ENCODE peak calls at places on chromosomes 6 and 20, in eight cellular contexts. P is lung, J is psoas muscle, F is heart left ventricle, D is prostate gland, I is brain microvascular endothelial cell, R is fibroblast of lung, T is hepatocyte. C is an unnamed sample.

GRCh38 chr6:144006731-144007454 is 1.2 kb downstream of the PLAGL1 start:
- DNase-seq in J (peak; percentile 16), T (peak; percentile 50), R (peak; percentile 77), F (peak; percentile 25), I (peak; percentile 56), P (no peak), D (no peak), C (peak; percentile 71)

GRCh38 chr6:122180132-122180531 is 219.3 kb upstream of the HSF2 start:
- DNase-seq in P (no peak), J (no peak), I (no peak), R (peak; percentile 2), D (no peak), T (peak; percentile 26), F (no peak), C (no peak)

GRCh38 chr6:1312444-1313363 is 806 bp downstream of the FOXQ1 start:
- DNase-seq in T (peak; percentile 50), P (no peak), J (no peak), R (no peak), F (no peak), I (no peak), D (peak; percentile 49), C (no peak)

GRCh38 chr6:93272201-93272600 is 147.2 kb downstream of the EPHA7 start:
- DNase-seq in P (no peak), T (no peak), F (no peak), J (no peak), I (no peak), D (no peak), R (no peak), C (no peak)

GRCh38 chr6:122609881-122610689 is at the start of gene PKIB:
- DNase-seq in I (peak; percentile 37), J (peak; percentile 72), R (peak; percentile 83), P (peak; percentile 65), F (peak; percentile 50), D (peak; percentile 70), T (peak; percentile 92), C (peak; percentile 68)

GRCh38 chr6:17858576-17858975 is 128.9 kb downstream of the KIF13A start:
- DNase-seq in R (no peak), I (no peak), T (no peak), P (peak; percentile 51), D (no peak), F (no peak), J (no peak), C (no peak)

GRCh38 chr20:29298759-29299613 is 1958.5 kb upstream of the DEFB115 start:
- DNase-seq in J (no peak), T (no peak), D (no peak), F (no peak), P (no peak), R (peak; percentile 6), I (no peak), C (no peak)

GRCh38 chr20:9912858-9913434 is 74.1 kb upstream of the PAK5 start:
- DNase-seq in P (peak; percentile 38), F (no peak), T (peak; percentile 58), R (peak; percentile 14), I (peak; percentile 65), J (peak; percentile 17), D (peak; percentile 35), C (peak; percentile 43)

GRCh38 chr20:58878399-58878798 is 25.9 kb downstream of the GNAS start:
- DNase-seq in I (no peak), R (no peak), F (no peak), D (no peak), T (no peak), J (no peak), P (no peak), C (no peak)

GRCh38 chr6:111794300-111794699 is 79.0 kb downstream of the FYN start:
- DNase-seq in F (no peak), I (no peak), J (no peak), D (no peak), R (no peak), T (no peak), P (no peak), C (no peak)

GRCh38 chr6:7919871-7920270 is 9.3 kb upstream of the TXNDC5 start:
- DNase-seq in F (no peak), T (peak; percentile 72), I (no peak), J (no peak), R (peak; percentile 50), D (no peak), P (no peak), C (peak; percentile 87)

GRCh38 chr6:32551410-32551809 is 21.3 kb upstream of the HLA-DRB5 start:
- DNase-seq in T (no peak), J (no peak), P (no peak), F (peak; percentile 16), D (no peak), R (no peak), I (no peak), C (no peak)

GRCh38 chr6:118288355-118289124 is 259.6 kb upstream of the PLN start:
- DNase-seq in J (no peak), P (no peak), R (peak; percentile 41), T (no peak), I (no peak), F (no peak), D (no peak), C (peak; percentile 13)

GRCh38 chr20:44056010-44056698 is 130.8 kb downstream of the JPH2 start:
- DNase-seq in J (no peak), T (peak; percentile 33), F (no peak), D (no peak), R (no peak), I (peak; percentile 23), P (no peak), C (peak; percentile 4)

GRCh38 chr6:56863366-56863765 is 91.5 kb upstream of the BEND6 start:
- DNase-seq in P (no peak), J (no peak), T (peak; percentile 33), I (peak; percentile 72), R (peak; percentile 74), D (no peak), F (no peak), C (peak; percentile 80)

GRCh38 chr6:148573922-148574321 is 172.9 kb upstream of the UST start:
- DNase-seq in D (no peak), J (no peak), R (no peak), F (no peak), I (no peak), T (no peak), P (no peak), C (no peak)

GRCh38 chr6:130223508-130223907 is 757 bp upstream of the SAMD3 start:
- DNase-seq in F (no peak), P (no peak), T (no peak), D (no peak), J (no peak), R (no peak), I (no peak), C (peak; percentile 10)

GRCh38 chr20:53654932-53655674 is 61.5 kb upstream of the ZNF217 start:
- DNase-seq in T (no peak), R (no peak), I (no peak), J (no peak), P (no peak), D (no peak), F (peak; percentile 25), C (peak; percentile 53)

GRCh38 chr6:21933351-21933750 is 339.8 kb downstream of the SOX4 start:
- DNase-seq in R (no peak), J (no peak), D (no peak), P (no peak), T (no peak), I (no peak), F (no peak), C (peak; percentile 10)

GRCh38 chr6:34858681-34859080 is 29.2 kb downstream of the TAF11 start:
- DNase-seq in D (no peak), P (no peak), R (no peak), T (no peak), I (no peak), J (no peak), F (no peak), C (no peak)

GRCh38 chr20:50191566-50192363 is 1.1 kb downstream of the CEBPB start:
- DNase-seq in I (no peak), P (no peak), T (peak; percentile 77), J (peak; percentile 53), R (peak; percentile 60), F (peak; percentile 56), D (peak; percentile 36), C (no peak)
- TF ChIP-seq CTCF in I (peak; percentile 23), P (no peak), T (peak; percentile 29), J (peak; percentile 54), R (no peak), F (no peak), D (no peak), C (peak; percentile 37)

DNA sequence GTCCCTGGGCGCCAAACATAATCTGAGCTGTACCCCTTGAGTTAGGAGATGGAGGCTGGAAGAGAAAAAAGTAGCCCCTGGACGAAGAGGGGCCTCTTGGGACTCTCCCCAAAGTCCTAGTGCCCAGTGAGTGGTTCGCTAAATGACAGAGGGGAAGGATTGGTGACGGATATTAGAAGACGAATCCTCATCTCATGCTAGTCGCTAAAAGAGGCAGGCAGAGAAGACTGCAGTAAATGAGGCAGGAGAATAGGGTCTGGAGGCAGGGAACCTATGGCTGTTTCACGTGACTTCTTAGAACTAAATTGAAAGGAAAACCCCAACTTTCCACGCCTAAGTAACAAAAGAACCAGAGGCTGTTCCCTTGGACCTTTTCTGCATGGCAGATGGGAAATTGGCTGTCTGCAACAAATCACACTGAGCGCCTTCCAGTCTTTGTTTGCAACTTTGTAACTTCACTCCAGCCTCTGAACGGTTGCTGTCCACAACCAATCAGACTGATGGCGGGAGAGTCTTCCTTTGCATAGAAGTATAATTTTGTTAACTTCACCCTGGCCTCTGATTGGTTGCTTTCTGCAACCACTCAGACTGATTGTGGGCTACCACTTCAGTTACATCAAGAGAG is 730 bp upstream of the RBL1 start:
- DNase-seq in P (no peak), D (no peak), T (no peak), R (no peak), I (no peak), F (no peak), J (no peak), C (no peak)
- H3K4me3 ChIP-seq in P (no peak overlapping the region), D (peak overlapping the region; percentile 67), T (peak overlapping the region; percentile 100), R (no peak overlapping the region), I (peak overlapping the region; percentile 77), F (no peak overlapping the region), J (peak overlapping the region; percentile 83), C (no peak overlapping the region)

GRCh38 chr20:63013207-63013606 is 6.4 kb upstream of the BHLHE23 start:
- DNase-seq in I (no peak), T (no peak), D (no peak), J (no peak), F (no peak), P (no peak), R (no peak), C (no peak)
- H3K27me3 ChIP-seq in I (peaks cover 73% of the 10 kb centered on the region), T (peaks cover 62% of the 10 kb centered on the region), D (peaks cover 55% of the 10 kb centered on the region), J (peaks cover 94% of the 10 kb centered on the region), F (peaks cover 66% of the 10 kb centered on the region), P (peaks cover 35% of the 10 kb centered on the region), R (peaks cover 55% of the 10 kb centered on the region), C (peaks cover 22% of the 10 kb centered on the region)

GRCh38 chr6:157116420-157116819 is 206.9 kb downstream of the TMEM242 start:
- DNase-seq in D (no peak), I (no peak), P (no peak), J (no peak), R (no peak), F (no peak), T (no peak), C (no peak)

GRCh38 chr6:157121897-157122296 is 201.4 kb downstream of the TMEM242 start:
- DNase-seq in D (no peak), T (no peak), R (no peak), J (no peak), F (no peak), P (no peak), I (no peak), C (no peak)

GRCh38 chr6:157123245-157123644 is 200.1 kb downstream of the TMEM242 start:
- DNase-seq in P (no peak), F (no peak), T (no peak), D (no peak), J (no peak), I (no peak), R (no peak), C (no peak)

GRCh38 chr6:157120523-157121232 is 202.6 kb downstream of the TMEM242 start:
- DNase-seq in J (no peak), T (no peak), F (no peak), I (no peak), R (no peak), P (no peak), D (peak; percentile 16), C (no peak)

GRCh38 chr6:157119502-157120027 is 203.8 kb downstream of the TMEM242 start:
- DNase-seq in P (no peak), R (no peak), F (no peak), D (no peak), J (no peak), I (no peak), T (peak; percentile 35), C (no peak)
- TF ChIP-seq CTCF in P (no peak), R (no peak), F (no peak), D (no peak), J (no peak), I (no peak), T (no peak), C (no peak)

C was measured in bronchial epithelial cell.